ENCODE peak calls at places on chromosome 1, in ten cellular contexts. S is anterior cingulate cortex; U is kidney glomerular epithelial cell; D is lower leg skin; V is HT1080; E is NCI-H460; K is transverse colon; Y is naive thymus-derived CD4-positive, alpha-beta T cell; L is G401; A is left ventricle myocardium superior. R is an unnamed sample.

GRCh38 chr1:82485591-82486369 is 685.0 kb downstream of the ADGRL2 start:
- DNase-seq in E (no peak), U (peak), L (peak), Y (no peak), V (peak), D (no peak), S (no peak), K (peak), A (peak), R (peak)

GRCh38 chr1:10528066-10529014 is 53.6 kb downstream of the PEX14 start:
- DNase-seq in V (peak), Y (no peak), S (no peak), L (no peak), K (peak), U (peak), A (peak), D (no peak), E (peak), R (peak)

GRCh38 chr1:19892129-19892528 is 9.9 kb downstream of the OTUD3 start:
- DNase-seq in U (no peak), S (no peak), V (no peak), Y (no peak), L (no peak), K (no peak), A (no peak), D (no peak), E (no peak), R (no peak)

GRCh38 chr1:7422081-7422480 is 349.0 kb upstream of the VAMP3 start:
- DNase-seq in U (no peak), D (peak), E (no peak), V (no peak), A (no peak), S (no peak), Y (no peak), L (no peak), K (no peak), R (no peak)

GRCh38 chr1:52552505-52553371 is at the start of gene TUT4:
- DNase-seq in V (peak), A (peak), D (peak), K (peak), L (peak), Y (peak), U (peak), S (peak), E (peak), R (peak)

GRCh38 chr1:38651669-38652068 is 207.9 kb downstream of the RRAGC start:
- DNase-seq in A (no peak), Y (no peak), U (no peak), E (no peak), L (no peak), V (peak), K (no peak), S (no peak), D (peak), R (no peak)

GRCh38 chr1:197441990-197442389 is 173.9 kb downstream of the CRB1 start:
- DNase-seq in L (no peak), V (no peak), U (no peak), E (peak), Y (no peak), A (peak), K (no peak), D (no peak), S (no peak), R (no peak)

GRCh38 chr1:61640531-61641125 is 84.3 kb downstream of the TM2D1 start:
- DNase-seq in E (no peak), L (no peak), U (no peak), S (no peak), A (no peak), K (no peak), Y (no peak), V (no peak), D (no peak), R (no peak)

GRCh38 chr1:96865731-96866684 is 144.4 kb downstream of the PTBP2 start:
- DNase-seq in V (peak), E (peak), D (no peak), L (no peak), A (no peak), U (no peak), Y (no peak), S (no peak), K (no peak), R (no peak)

GRCh38 chr1:97245682-97246081 is 524.1 kb downstream of the PTBP2 start:
- DNase-seq in U (no peak), A (no peak), D (no peak), K (no peak), E (no peak), L (no peak), V (no peak), S (no peak), Y (no peak), R (no peak)

R was measured in ACHN.